ENCODE peak calls at places on chromosomes 2 and 18, in six cellular contexts. One of them, this sample, is unnamed.

GRCh38 chr2:80147690-80148089 is 156.9 kb downstream of the LRRTM1 start:
- DNase-seq in suprapubic skin: no peak
- DNase-seq in uterus: no peak
- DNase-seq in breast epithelium: no peak
- DNase-seq in adrenal gland: no peak
- DNase-seq in transverse colon: no peak
- DNase-seq in this sample: no peak

GRCh38 chr2:135248611-135249010 is 196.5 kb downstream of the RAB3GAP1 start:
- DNase-seq in adrenal gland: no peak
- DNase-seq in breast epithelium: no peak
- DNase-seq in uterus: no peak
- DNase-seq in suprapubic skin: no peak
- DNase-seq in transverse colon: no peak
- DNase-seq in this sample: no peak

GRCh38 chr2:56077352-56077915 is 106.4 kb upstream of the CCDC85A start:
- DNase-seq in breast epithelium: no peak
- DNase-seq in suprapubic skin: no peak
- DNase-seq in adrenal gland: no peak
- DNase-seq in transverse colon: no peak
- DNase-seq in uterus: no peak
- DNase-seq in this sample: no peak

GRCh38 chr18:67715567-67715966 is 199.0 kb upstream of the DSEL start:
- DNase-seq in transverse colon: no peak
- DNase-seq in adrenal gland: no peak
- DNase-seq in uterus: no peak
- DNase-seq in breast epithelium: no peak
- DNase-seq in suprapubic skin: no peak
- DNase-seq in this sample: no peak

GRCh38 chr18:55233850-55234249 is 274.6 kb upstream of the CCDC68 start:
- DNase-seq in adrenal gland: no peak
- DNase-seq in breast epithelium: no peak
- DNase-seq in suprapubic skin: no peak
- DNase-seq in transverse colon: no peak
- DNase-seq in uterus: no peak
- DNase-seq in this sample: no peak

GRCh38 chr2:145874466-145874865 is 1354.5 kb upstream of the ZEB2 start:
- DNase-seq in uterus: no peak
- DNase-seq in suprapubic skin: no peak
- DNase-seq in adrenal gland: peak; percentile 31
- DNase-seq in breast epithelium: no peak
- DNase-seq in transverse colon: no peak
- DNase-seq in this sample: no peak

GRCh38 chr2:44137872-44138551 is 30.7 kb upstream of the PPM1B start:
- DNase-seq in suprapubic skin: no peak
- DNase-seq in uterus: no peak
- DNase-seq in transverse colon: no peak
- DNase-seq in adrenal gland: no peak
- DNase-seq in breast epithelium: no peak
- DNase-seq in this sample: no peak

GRCh38 chr18:22233271-22233670 is 63.9 kb downstream of the GATA6 start:
- DNase-seq in breast epithelium: no peak
- DNase-seq in suprapubic skin: no peak
- DNase-seq in adrenal gland: no peak
- DNase-seq in uterus: no peak
- DNase-seq in transverse colon: peak; percentile 68
- DNase-seq in this sample: no peak

GRCh38 chr2:177604291-177605065 is 211.9 kb downstream of the AGPS start:
- DNase-seq in transverse colon: no peak
- DNase-seq in breast epithelium: no peak
- DNase-seq in suprapubic skin: no peak
- DNase-seq in uterus: peak; percentile 35
- DNase-seq in adrenal gland: peak; percentile 19
- DNase-seq in this sample: no peak

GRCh38 chr18:69172046-69172445 is 228.6 kb upstream of the DOK6 start:
- DNase-seq in suprapubic skin: no peak
- DNase-seq in breast epithelium: no peak
- DNase-seq in adrenal gland: no peak
- DNase-seq in transverse colon: no peak
- DNase-seq in uterus: no peak
- DNase-seq in this sample: no peak

GRCh38 chr18:36711014-36711725 is 117.6 kb downstream of the TPGS2 start:
- DNase-seq in suprapubic skin: no peak
- DNase-seq in uterus: no peak
- DNase-seq in adrenal gland: no peak
- DNase-seq in transverse colon: no peak
- DNase-seq in breast epithelium: no peak
- DNase-seq in this sample: no peak

GRCh38 chr2:226052772-226053416 is 653.4 kb downstream of the NYAP2 start:
- DNase-seq in uterus: no peak
- DNase-seq in suprapubic skin: no peak
- DNase-seq in breast epithelium: no peak
- DNase-seq in transverse colon: no peak
- DNase-seq in adrenal gland: no peak
- DNase-seq in this sample: no peak

GRCh38 chr2:241503776-241504392 is 4.5 kb downstream of the STK25 start:
- DNase-seq in adrenal gland: no peak
- DNase-seq in transverse colon: no peak
- DNase-seq in uterus: no peak
- DNase-seq in suprapubic skin: no peak
- DNase-seq in breast epithelium: no peak
- DNase-seq in this sample: no peak

GRCh38 chr2:110116033-110116710 is 550 bp upstream of the MALL start:
- DNase-seq in adrenal gland: peak; percentile 46
- DNase-seq in breast epithelium: no peak
- DNase-seq in uterus: no peak
- DNase-seq in transverse colon: peak; percentile 32
- DNase-seq in suprapubic skin: no peak
- DNase-seq in this sample: no peak

GRCh38 chr2:239150125-239151011 is 250.5 kb downstream of the HDAC4 start:
- DNase-seq in suprapubic skin: peak; percentile 32
- DNase-seq in uterus: no peak
- DNase-seq in transverse colon: no peak
- DNase-seq in breast epithelium: no peak
- DNase-seq in adrenal gland: peak; percentile 9
- DNase-seq in this sample: no peak

GRCh38 chr2:134522856-134523460 is 195.8 kb downstream of the TMEM163 start:
- DNase-seq in adrenal gland: no peak
- DNase-seq in transverse colon: no peak
- DNase-seq in uterus: no peak
- DNase-seq in breast epithelium: no peak
- DNase-seq in suprapubic skin: peak; percentile 3
- DNase-seq in this sample: no peak

GRCh38 chr2:11396690-11396985 is 52.2 kb upstream of the ROCK2 start:
- DNase-seq in breast epithelium: no peak
- DNase-seq in transverse colon: no peak
- DNase-seq in adrenal gland: no peak
- DNase-seq in uterus: no peak
- DNase-seq in suprapubic skin: no peak
- DNase-seq in this sample: no peak

GRCh38 chr18:66562279-66562678 is 41.6 kb downstream of the CDH19 start:
- DNase-seq in breast epithelium: no peak
- DNase-seq in transverse colon: no peak
- DNase-seq in adrenal gland: no peak
- DNase-seq in suprapubic skin: no peak
- DNase-seq in uterus: no peak
- DNase-seq in this sample: no peak

GRCh38 chr18:69715322-69715721 is 232.4 kb downstream of the CD226 start:
- DNase-seq in breast epithelium: no peak
- DNase-seq in adrenal gland: no peak
- DNase-seq in transverse colon: no peak
- DNase-seq in suprapubic skin: no peak
- DNase-seq in uterus: no peak
- DNase-seq in this sample: no peak

GRCh38 chr2:209772316-209772715 is 684 bp downstream of the UNC80 start:
- DNase-seq in transverse colon: no peak
- DNase-seq in uterus: no peak
- DNase-seq in suprapubic skin: no peak
- DNase-seq in breast epithelium: no peak
- DNase-seq in adrenal gland: no peak
- DNase-seq in this sample: no peak

GRCh38 chr18:51666717-51667320 is 469.3 kb upstream of the MEX3C start:
- DNase-seq in adrenal gland: no peak
- DNase-seq in transverse colon: no peak
- DNase-seq in breast epithelium: no peak
- DNase-seq in uterus: no peak
- DNase-seq in suprapubic skin: no peak
- DNase-seq in this sample: no peak

GRCh38 chr2:158042245-158042644 is 59.4 kb upstream of the UPP2 start:
- DNase-seq in uterus: no peak
- DNase-seq in transverse colon: no peak
- DNase-seq in adrenal gland: no peak
- DNase-seq in suprapubic skin: no peak
- DNase-seq in breast epithelium: no peak
- DNase-seq in this sample: no peak

GRCh38 chr2:44952143-44952805 is 10.8 kb downstream of the SIX3 start:
- DNase-seq in uterus: no peak
- DNase-seq in breast epithelium: no peak
- DNase-seq in adrenal gland: no peak
- DNase-seq in transverse colon: peak; percentile 24
- DNase-seq in suprapubic skin: no peak
- DNase-seq in this sample: no peak

DNA sequence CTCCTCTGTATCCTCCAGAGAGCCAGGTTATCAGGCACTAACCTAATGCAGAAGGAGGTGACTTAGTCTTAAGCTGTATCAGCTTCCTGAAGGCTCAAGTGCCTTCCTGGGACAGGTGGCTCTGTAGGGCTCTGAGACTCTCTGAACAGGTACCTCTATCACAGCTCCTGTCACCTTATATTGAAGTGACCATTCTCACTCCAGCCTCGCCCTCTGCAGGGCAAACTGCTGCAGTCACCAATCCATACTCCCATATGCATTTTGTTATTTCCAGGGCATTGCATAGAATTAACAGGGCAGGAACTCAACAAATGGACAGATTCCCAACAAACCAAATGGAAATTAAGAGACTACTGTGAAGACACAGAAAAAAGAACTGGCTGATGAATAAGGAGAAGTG is 203.0 kb upstream of the REV1 start:
- DNase-seq in suprapubic skin: no peak
- DNase-seq in breast epithelium: no peak
- DNase-seq in uterus: no peak
- DNase-seq in transverse colon: no peak
- DNase-seq in adrenal gland: no peak
- DNase-seq in this sample: no peak
- TF ChIP-seq POLR2A in suprapubic skin: no peak
- TF ChIP-seq POLR2A in breast epithelium: no peak
- TF ChIP-seq POLR2A in uterus: no peak
- TF ChIP-seq POLR2A in transverse colon: no peak
- TF ChIP-seq POLR2A in adrenal gland: no peak
- TF ChIP-seq POLR2A in this sample: no peak

DNA sequence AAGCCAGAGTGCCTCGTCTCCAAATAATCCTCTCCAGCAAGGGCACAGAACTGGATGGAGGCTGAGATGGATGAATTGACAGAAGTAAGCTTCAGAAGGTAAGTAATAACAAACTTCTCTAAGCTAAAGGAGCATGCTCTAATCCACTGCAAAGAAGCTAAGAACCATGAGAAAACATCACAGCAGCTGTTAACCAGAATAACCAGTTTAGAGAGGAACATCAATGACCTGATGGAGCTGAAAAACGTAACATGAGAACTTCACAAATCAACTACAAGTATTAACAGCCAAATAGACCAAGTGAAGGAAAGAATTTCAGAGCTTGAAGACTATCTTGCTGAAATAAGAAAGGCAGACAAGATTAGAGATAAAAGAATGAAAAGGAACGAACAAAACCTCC is 32.3 kb downstream of the WDPCP start:
- DNase-seq in breast epithelium: no peak
- DNase-seq in adrenal gland: no peak
- DNase-seq in transverse colon: no peak
- DNase-seq in suprapubic skin: no peak
- DNase-seq in uterus: no peak
- DNase-seq in this sample: no peak
- H3K9me3 ChIP-seq in breast epithelium: peaks cover 18% of the 10 kb centered on the region
- H3K9me3 ChIP-seq in adrenal gland: no peaks in the 10 kb centered on the region
- H3K9me3 ChIP-seq in transverse colon: peaks cover 7% of the 10 kb centered on the region
- H3K9me3 ChIP-seq in suprapubic skin: peaks cover 7% of the 10 kb centered on the region
- H3K9me3 ChIP-seq in uterus: no peaks in the 10 kb centered on the region
- H3K9me3 ChIP-seq in this sample: no peaks in the 10 kb centered on the region

GRCh38 chr2:19989681-19990415 is at the start of gene WDR35:
- DNase-seq in uterus: peak; percentile 88
- DNase-seq in adrenal gland: peak; percentile 90
- DNase-seq in suprapubic skin: peak; percentile 90
- DNase-seq in breast epithelium: peak; percentile 79
- DNase-seq in transverse colon: peak; percentile 93
- DNase-seq in this sample: peak; percentile 27
- TF ChIP-seq POLR2A in uterus: peak; percentile 68
- TF ChIP-seq POLR2A in adrenal gland: peak; percentile 65
- TF ChIP-seq POLR2A in suprapubic skin: no peak
- TF ChIP-seq POLR2A in breast epithelium: peak; percentile 73
- TF ChIP-seq POLR2A in transverse colon: no peak
- TF ChIP-seq POLR2A in this sample: peak; percentile 26

GRCh38 chr18:50590625-50591024 is 30.7 kb downstream of the MAPK4 start:
- DNase-seq in transverse colon: no peak
- DNase-seq in uterus: no peak
- DNase-seq in breast epithelium: no peak
- DNase-seq in adrenal gland: no peak
- DNase-seq in suprapubic skin: no peak
- DNase-seq in this sample: no peak

GRCh38 chr18:50582500-50582899 is 22.6 kb downstream of the MAPK4 start:
- DNase-seq in transverse colon: no peak
- DNase-seq in adrenal gland: no peak
- DNase-seq in uterus: no peak
- DNase-seq in breast epithelium: no peak
- DNase-seq in suprapubic skin: no peak
- DNase-seq in this sample: no peak

GRCh38 chr18:50581517-50581916 is 21.6 kb downstream of the MAPK4 start:
- DNase-seq in uterus: no peak
- DNase-seq in suprapubic skin: no peak
- DNase-seq in adrenal gland: no peak
- DNase-seq in breast epithelium: no peak
- DNase-seq in transverse colon: no peak
- DNase-seq in this sample: no peak

DNA sequence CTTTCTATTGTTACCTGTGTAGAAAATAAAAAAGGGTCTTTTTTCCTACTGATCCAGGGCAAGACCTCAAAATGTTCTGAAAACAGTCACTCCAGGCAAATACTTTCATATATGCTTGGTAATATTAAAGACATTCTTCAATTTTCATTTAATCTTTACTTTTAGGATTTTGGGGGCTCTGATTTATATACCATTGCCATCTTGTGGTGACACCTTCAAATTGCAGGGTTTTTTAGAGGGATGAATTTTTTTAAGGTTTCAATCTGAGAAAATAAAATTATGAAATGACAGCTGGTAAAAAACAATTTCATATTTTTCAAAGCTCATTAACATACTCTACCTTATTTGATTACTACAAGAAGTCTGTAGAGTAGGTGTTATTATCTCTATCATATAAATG is 26.8 kb downstream of the MAPK4 start:
- DNase-seq in uterus: no peak
- DNase-seq in transverse colon: no peak
- DNase-seq in suprapubic skin: no peak
- DNase-seq in breast epithelium: no peak
- DNase-seq in adrenal gland: no peak
- DNase-seq in this sample: no peak
- H3K9me3 ChIP-seq in uterus: no peaks in the 10 kb centered on the region
- H3K9me3 ChIP-seq in transverse colon: no peaks in the 10 kb centered on the region
- H3K9me3 ChIP-seq in suprapubic skin: peaks cover 3% of the 10 kb centered on the region
- H3K9me3 ChIP-seq in breast epithelium: peaks cover 34% of the 10 kb centered on the region
- H3K9me3 ChIP-seq in adrenal gland: no peaks in the 10 kb centered on the region
- H3K9me3 ChIP-seq in this sample: no peaks in the 10 kb centered on the region

GRCh38 chr18:23982154-23983071 is 32.1 kb upstream of the TTC39C start:
- DNase-seq in breast epithelium: no peak
- DNase-seq in adrenal gland: peak; percentile 85
- DNase-seq in suprapubic skin: no peak
- DNase-seq in uterus: peak; percentile 77
- DNase-seq in transverse colon: peak; percentile 48
- DNase-seq in this sample: no peak
- TF ChIP-seq POLR2A in breast epithelium: no peak
- TF ChIP-seq POLR2A in adrenal gland: no peak
- TF ChIP-seq POLR2A in suprapubic skin: no peak
- TF ChIP-seq POLR2A in uterus: no peak
- TF ChIP-seq POLR2A in transverse colon: no peak
- TF ChIP-seq POLR2A in this sample: no peak

This sample was measured in esophagus squamous epithelium.